ENCODE peak calls at places on chromosomes 3 and 15, in four cellular contexts. E is A673; J is activated T-helper 9 cell treated with anti-CD3 and anti-CD28 coated beads, Interleukin-2, amount 50 U/mL, for 16 hours; B is T-cell. X is an unnamed sample.

GRCh38 chr3:24060055-24060454 is 115.0 kb downstream of the NR1D2 start:
- DNase-seq in B (no peak), J (no peak), E (no peak), X (no peak)

GRCh38 chr3:75140904-75141615 is 523.1 kb upstream of the FRG2C start:
- DNase-seq in E (no peak), J (no peak), B (no peak), X (peak)

GRCh38 chr15:69753867-69754266 is 301.2 kb downstream of the RPLP1 start:
- DNase-seq in J (no peak), E (no peak), B (no peak), X (no peak)

GRCh38 chr3:13495921-13496723 is 16.0 kb downstream of the HDAC11 start:
- DNase-seq in E (peak), B (peak), J (peak), X (peak)

GRCh38 chr15:69853572-69853971 is 244.1 kb downstream of the TLE3 start:
- DNase-seq in E (peak), J (no peak), B (no peak), X (no peak)

GRCh38 chr3:140593766-140594165 is 84.1 kb upstream of the TRIM42 start:
- DNase-seq in B (no peak), E (no peak), J (no peak), X (no peak)

GRCh38 chr15:59941612-59942011 is 62.5 kb upstream of the FOXB1 start:
- DNase-seq in E (peak), J (no peak), B (no peak), X (no peak)

GRCh38 chr15:69857246-69857645 is 240.5 kb downstream of the TLE3 start:
- DNase-seq in E (no peak), J (no peak), B (no peak), X (no peak)

GRCh38 chr3:112477891-112478290 is 21.4 kb downstream of the BTLA start:
- DNase-seq in E (no peak), B (no peak), J (no peak), X (no peak)

GRCh38 chr3:150635526-150635925 is 32.4 kb downstream of the SELENOT start:
- DNase-seq in E (no peak), J (no peak), B (no peak), X (no peak)

GRCh38 chr15:65918936-65919335 is 49.6 kb downstream of the RAB11A start:
- DNase-seq in J (no peak), B (no peak), E (no peak), X (no peak)

GRCh38 chr3:104392327-104392726 is 974.4 kb upstream of the ALCAM start:
- DNase-seq in E (peak), J (no peak), B (no peak), X (peak)

GRCh38 chr3:167361356-167361755 is 18.7 kb downstream of the ZBBX start:
- DNase-seq in B (no peak), E (no peak), J (no peak), X (no peak)

GRCh38 chr3:48222616-48223513 is at the start of gene CAMP:
- DNase-seq in E (no peak), B (no peak), J (no peak), X (peak)

GRCh38 chr15:37019479-37020433 is 80.6 kb downstream of the MEIS2 start:
- DNase-seq in B (no peak), J (no peak), E (no peak), X (peak)

GRCh38 chr15:39135989-39136388 is 444.9 kb upstream of the THBS1 start:
- DNase-seq in B (no peak), E (no peak), J (no peak), X (no peak)

GRCh38 chr3:187498211-187498610 is 130.0 kb downstream of the RTP4 start:
- DNase-seq in B (no peak), J (no peak), E (no peak), X (no peak)

X was measured in NCI-H69.